ENCODE peak calls at places on chromosomes 2 and 18, in six cellular contexts. V, T, X, A, S and N are unnamed samples.

GRCh38 chr2:159262226-159262625 is 24.3 kb downstream of the WDSUB1 start:
- DNase-seq in V (no peak), S (no peak), A (no peak), T (no peak), X (no peak), N (no peak)

GRCh38 chr2:55875434-55876135 is 48.0 kb downstream of the EFEMP1 start:
- DNase-seq in X (no peak), T (no peak), A (no peak), V (no peak), S (no peak), N (no peak)

GRCh38 chr2:201432038-201432437 is 19.2 kb downstream of the TRAK2 start:
- DNase-seq in X (no peak), A (no peak), S (no peak), T (no peak), V (no peak), N (no peak)

GRCh38 chr18:35616664-35617423 is 35.3 kb downstream of the GALNT1 start:
- DNase-seq in X (peak), V (peak), A (peak), T (no peak), S (peak), N (no peak)

GRCh38 chr2:64767670-64768425 is 114.1 kb upstream of the SERTAD2 start:
- DNase-seq in T (peak), A (no peak), S (peak), X (peak), V (peak), N (peak)

GRCh38 chr2:30424231-30424630 is 22.8 kb upstream of the LCLAT1 start:
- DNase-seq in T (no peak), A (no peak), X (no peak), S (no peak), V (no peak), N (no peak)

GRCh38 chr2:231925303-231926179 is 655 bp downstream of the NPPC start:
- DNase-seq in V (peak), A (no peak), S (peak), T (peak), X (peak), N (peak)

GRCh38 chr2:204695506-204695905 is 150.2 kb downstream of the PARD3B start:
- DNase-seq in A (no peak), S (no peak), V (no peak), X (no peak), T (no peak), N (no peak)

GRCh38 chr2:11585071-11585470 is 51.2 kb downstream of the GREB1 start:
- DNase-seq in T (no peak), S (no peak), A (no peak), V (no peak), X (no peak), N (no peak)

GRCh38 chr2:242029422-242030225 is 160.1 kb downstream of the RTP5 start:
- DNase-seq in V (no peak), S (no peak), A (no peak), X (no peak), T (no peak), N (no peak)

GRCh38 chr18:62334110-62334509 is 9.0 kb downstream of the TNFRSF11A start:
- DNase-seq in V (peak), S (no peak), A (no peak), X (no peak), T (no peak), N (no peak)

GRCh38 chr18:13240060-13240725 is 21.6 kb downstream of the LDLRAD4 start:
- DNase-seq in A (no peak), X (no peak), T (no peak), V (no peak), S (no peak), N (no peak)

GRCh38 chr2:180063494-180063893 is 56.4 kb upstream of the CWC22 start:
- DNase-seq in V (no peak), A (no peak), T (no peak), X (no peak), S (no peak), N (no peak)

GRCh38 chr2:118176601-118177000 is 88.3 kb downstream of the INSIG2 start:
- DNase-seq in A (no peak), V (no peak), X (no peak), S (no peak), T (no peak), N (no peak)